ENCODE peak calls at places on chromosomes 13 and 19, in five cellular contexts. I is suprapubic skin, Z is transverse colon, E is ovary, W is uterus. R is an unnamed sample.

GRCh38 chr13:40776681-40777165 is 5.7 kb upstream of the MRPS31 start:
- DNase-seq in I (no peak), Z (peak), E (no peak), W (no peak), R (no peak)

GRCh38 chr13:32267836-32268439 is 47.2 kb downstream of the ZAR1L start:
- DNase-seq in I (no peak), Z (peak), E (no peak), W (no peak), R (no peak)

GRCh38 chr19:33427801-33428626 is 54.5 kb downstream of the CEBPG start:
- DNase-seq in I (peak), Z (no peak), E (no peak), W (no peak), R (no peak)

GRCh38 chr13:39405107-39405506 is 197.9 kb downstream of the LHFPL6 start:
- DNase-seq in I (no peak), Z (no peak), E (no peak), W (no peak), R (no peak)

GRCh38 chr13:61052175-61052574 is 363.5 kb downstream of the PCDH20 start:
- DNase-seq in I (no peak), Z (no peak), E (no peak), W (no peak), R (no peak)

GRCh38 chr13:57629391-57629804 is 2.1 kb upstream of the PCDH17 start:
- DNase-seq in I (no peak), Z (no peak), E (no peak), W (no peak), R (no peak)

GRCh38 chr19:3969435-3970312 is 1.2 kb downstream of the DAPK3 start:
- DNase-seq in I (no peak), Z (no peak), E (peak), W (peak), R (peak)

GRCh38 chr19:16076154-16076957 is at the start of gene TPM4:
- DNase-seq in I (peak), Z (peak), E (peak), W (peak), R (peak)

GRCh38 chr19:18989316-18989715 is 44.0 kb downstream of the SUGP2 start:
- DNase-seq in I (no peak), Z (no peak), E (no peak), W (no peak), R (no peak)

GRCh38 chr19:51321799-51322198 is 10.4 kb downstream of the IGLON5 start:
- DNase-seq in I (no peak), Z (no peak), E (no peak), W (no peak), R (no peak)

GRCh38 chr19:32343550-32344262 is 1.7 kb upstream of the ZNF507 start:
- DNase-seq in I (no peak), Z (no peak), E (no peak), W (no peak), R (no peak)

GRCh38 chr19:44951179-44952159 is 3.7 kb upstream of the CLPTM1 start:
- DNase-seq in I (no peak), Z (peak), E (peak), W (peak), R (peak)

GRCh38 chr19:10295847-10296591 is 6.3 kb downstream of the ICAM5 start:
- DNase-seq in I (no peak), Z (no peak), E (no peak), W (no peak), R (no peak)

GRCh38 chr19:54162241-54162805 is 2.8 kb upstream of the LENG1 start:
- DNase-seq in I (peak), Z (peak), E (peak), W (peak), R (peak)

GRCh38 chr19:55624109-55625003 is at the start of gene ZNF784:
- DNase-seq in I (peak), Z (peak), E (peak), W (peak), R (peak)

GRCh38 chr13:37136187-37136586 is 30.7 kb upstream of the CSNK1A1L start:
- DNase-seq in I (no peak), Z (no peak), E (no peak), W (no peak), R (no peak)

GRCh38 chr13:70630247-70630646 is 522.0 kb upstream of the KLHL1 start:
- DNase-seq in I (no peak), Z (no peak), E (no peak), W (no peak), R (no peak)

GRCh38 chr13:49760555-49760954 is 31.9 kb downstream of the KPNA3 start:
- DNase-seq in I (no peak), Z (no peak), E (no peak), W (no peak), R (no peak)

GRCh38 chr19:30696514-30696913 is 324.3 kb downstream of the ZNF536 start:
- DNase-seq in I (peak), Z (no peak), E (no peak), W (no peak), R (peak)

GRCh38 chr13:27465611-27466010 is 15.2 kb upstream of the MTIF3 start:
- DNase-seq in I (no peak), Z (no peak), E (no peak), W (no peak), R (no peak)

GRCh38 chr13:55632402-55632801 is 1508.3 kb upstream of the PRR20A start:
- DNase-seq in I (no peak), Z (no peak), E (no peak), W (no peak), R (no peak)

GRCh38 chr19:28217064-28217463 is 995.9 kb downstream of the UQCRFS1 start:
- DNase-seq in I (no peak), Z (no peak), E (no peak), W (no peak), R (no peak)

GRCh38 chr13:23985060-23985459 is 87.8 kb upstream of the C1QTNF9B start:
- DNase-seq in I (no peak), Z (no peak), E (no peak), W (no peak), R (no peak)

GRCh38 chr13:39776439-39776838 is 121.0 kb downstream of the COG6 start:
- DNase-seq in I (no peak), Z (no peak), E (no peak), W (no peak), R (no peak)

GRCh38 chr19:11203194-11204075 is 6.1 kb upstream of the KANK2 start:
- DNase-seq in I (peak), Z (peak), E (peak), W (peak), R (peak)

GRCh38 chr19:1279782-1280341 is 4.5 kb downstream of the FAM174C start:
- DNase-seq in I (no peak), Z (peak), E (peak), W (peak), R (peak)

GRCh38 chr19:35331551-35332214 is 2.7 kb downstream of the CD22 start:
- DNase-seq in I (no peak), Z (no peak), E (no peak), W (no peak), R (no peak)

GRCh38 chr19:20359933-20360720 is 193.1 kb downstream of the ZNF486 start:
- DNase-seq in I (no peak), Z (no peak), E (no peak), W (no peak), R (no peak)

GRCh38 chr19:32658527-32658926 is 16.5 kb downstream of the ANKRD27 start:
- DNase-seq in I (no peak), Z (no peak), E (no peak), W (no peak), R (no peak)

GRCh38 chr13:112928020-112928931 is 40.7 kb upstream of the MCF2L start:
- DNase-seq in I (no peak), Z (no peak), E (no peak), W (no peak), R (no peak)

GRCh38 chr13:50215389-50215788 is 200.1 kb downstream of the KCNRG start:
- DNase-seq in I (no peak), Z (no peak), E (no peak), W (no peak), R (no peak)

DNA sequence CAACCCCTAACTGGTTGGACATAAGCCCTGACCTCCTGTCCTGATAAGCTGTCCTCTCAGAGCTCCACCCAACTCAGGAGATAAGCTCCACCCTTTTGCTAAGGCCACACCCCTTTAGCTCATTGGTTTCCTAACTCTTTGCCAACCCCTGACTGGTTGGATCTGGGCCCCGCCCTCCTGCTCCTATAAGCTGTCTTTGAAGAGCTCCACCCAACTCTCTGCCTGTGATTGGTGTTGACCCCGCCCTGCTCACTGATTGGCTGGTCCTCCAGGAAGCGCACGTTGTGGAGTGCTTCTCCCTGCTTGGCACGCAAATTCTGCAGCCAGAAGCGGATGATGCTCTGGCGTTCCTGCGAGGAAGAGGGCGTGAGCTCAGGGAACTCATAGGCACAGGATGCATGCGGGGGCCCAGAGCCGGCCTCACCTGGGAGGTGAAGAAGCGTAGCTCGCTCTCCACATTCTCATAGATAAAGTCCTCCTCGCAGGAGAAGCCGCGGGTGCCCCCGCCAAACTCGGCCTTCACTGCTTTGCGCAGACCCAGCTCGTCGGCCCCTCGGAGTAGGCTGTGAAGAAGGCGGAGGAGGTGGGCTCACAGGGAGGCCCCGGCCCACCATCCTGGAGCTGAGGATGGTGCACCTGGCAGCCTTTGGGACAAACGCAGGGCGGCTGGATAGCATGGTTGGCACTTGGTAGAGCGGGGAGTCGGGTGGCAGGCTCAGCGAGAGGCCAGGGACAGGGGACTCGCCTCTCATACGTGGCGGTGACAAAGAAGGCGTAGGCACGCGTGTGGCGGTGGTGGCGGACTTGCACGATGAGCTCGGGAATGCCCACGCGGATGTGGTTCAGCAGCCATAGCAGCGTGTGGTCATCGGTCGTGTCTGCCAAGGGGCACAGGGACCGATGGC is 1.7 kb downstream of the ANO8 start:
- DNase-seq in I (no peak), Z (no peak), E (no peak), W (no peak), R (no peak)
- TF ChIP-seq POLR2A in I (peak), Z (no peak), E (no peak), W (no peak), R (no peak)

GRCh38 chr19:43755256-43755801 is 567 bp upstream of the SMG9 start:
- DNase-seq in I (no peak), Z (peak), E (peak), W (peak), R (no peak)
- TF ChIP-seq POLR2A in I (no peak), Z (no peak), E (no peak), W (no peak), R (no peak)

DNA sequence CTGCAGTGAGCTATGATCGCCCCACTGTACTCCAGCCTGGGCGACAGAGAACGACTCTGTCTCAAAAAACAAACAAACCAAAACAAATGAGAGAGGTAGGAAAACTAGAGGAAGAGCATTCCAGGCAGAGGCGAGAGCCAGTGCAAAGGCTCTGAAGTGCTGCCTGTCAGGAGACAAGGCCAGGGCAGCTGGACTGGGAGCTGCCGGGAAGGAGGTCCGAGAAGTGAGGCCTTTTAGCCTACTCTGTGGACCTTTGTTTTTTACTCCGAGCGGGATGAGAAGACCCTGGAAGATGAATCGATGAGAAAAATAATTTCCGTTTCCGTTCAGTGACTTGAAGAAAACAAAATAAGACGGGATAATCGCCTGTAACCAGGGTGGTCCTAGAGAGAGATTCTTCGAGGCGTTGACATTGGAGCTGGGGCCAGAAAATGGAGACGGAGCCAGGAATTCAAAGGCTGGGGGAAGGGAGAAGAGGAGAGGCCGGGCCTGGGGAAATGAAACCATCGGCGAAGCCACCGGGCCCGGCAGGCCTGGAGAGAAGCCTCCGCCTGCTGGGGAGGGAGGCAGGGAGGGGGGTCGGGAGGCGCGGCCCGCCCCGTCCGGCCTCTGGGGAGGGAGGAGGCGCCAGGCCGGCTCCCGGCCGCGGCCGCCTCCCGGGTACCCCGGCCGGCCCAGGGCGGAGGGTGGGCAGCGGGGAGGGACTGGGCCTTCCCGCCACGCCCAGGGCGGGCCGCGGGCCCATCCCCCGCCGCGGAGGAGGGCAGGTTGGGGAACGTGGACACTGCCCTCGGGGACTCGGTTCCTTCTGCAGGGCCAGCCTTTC is 7.8 kb upstream of the SERTAD1 start:
- DNase-seq in I (peak), Z (peak), E (peak), W (peak), R (peak)
- TF ChIP-seq POLR2A in I (no peak), Z (peak), E (peak), W (peak), R (peak)

GRCh38 chr19:49113762-49114629 is at the start of gene LIN7B:
- DNase-seq in I (no peak), Z (peak), E (peak), W (peak), R (peak)
- TF ChIP-seq POLR2A in I (no peak), Z (no peak), E (no peak), W (peak), R (peak)

DNA sequence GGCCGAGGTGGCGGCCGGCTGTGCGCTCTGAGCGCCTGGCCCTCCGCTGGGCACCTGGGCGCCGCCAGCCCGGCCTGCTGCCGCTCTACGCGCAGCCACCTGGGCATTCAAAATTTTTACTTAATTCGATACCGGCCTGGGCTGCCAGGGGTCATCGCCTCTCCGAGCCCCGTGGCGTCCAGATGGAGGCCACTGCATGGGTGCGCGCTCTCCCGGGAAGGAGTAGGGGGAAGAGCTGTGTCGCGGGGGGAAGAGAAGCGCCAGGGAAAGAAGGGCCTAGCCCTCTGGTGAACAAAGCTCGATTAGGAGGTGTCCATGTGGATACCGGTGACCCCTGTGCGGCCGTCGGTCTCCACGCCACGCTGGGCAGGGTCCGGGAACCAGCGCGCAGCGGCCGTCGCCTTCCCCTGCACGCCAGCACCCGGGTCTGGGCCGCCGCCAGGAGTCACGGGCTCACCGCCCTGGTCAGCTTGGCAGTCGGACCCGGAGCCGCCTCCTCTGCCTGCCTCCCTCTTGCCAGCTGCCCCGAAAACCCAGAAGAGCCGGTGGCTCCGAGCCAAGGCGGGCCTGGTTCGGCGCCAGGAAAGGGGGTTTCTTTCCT is 725 bp downstream of the BIVM start:
- DNase-seq in I (no peak), Z (peak), E (no peak), W (no peak), R (peak)
- TF ChIP-seq POLR2A in I (no peak), Z (no peak), E (no peak), W (no peak), R (no peak)

GRCh38 chr13:45416521-45417125 is 1.6 kb downstream of the SLC25A30 start:
- DNase-seq in I (no peak), Z (no peak), E (no peak), W (no peak), R (no peak)

GRCh38 chr13:45415112-45415511 is 3.1 kb downstream of the SLC25A30 start:
- DNase-seq in I (no peak), Z (no peak), E (no peak), W (no peak), R (no peak)

GRCh38 chr13:45419945-45420344 is 1.8 kb upstream of the SLC25A30 start:
- DNase-seq in I (no peak), Z (no peak), E (no peak), W (no peak), R (no peak)

GRCh38 chr13:45413826-45414312 is 4.3 kb downstream of the SLC25A30 start:
- DNase-seq in I (no peak), Z (no peak), E (no peak), W (no peak), R (no peak)

DNA sequence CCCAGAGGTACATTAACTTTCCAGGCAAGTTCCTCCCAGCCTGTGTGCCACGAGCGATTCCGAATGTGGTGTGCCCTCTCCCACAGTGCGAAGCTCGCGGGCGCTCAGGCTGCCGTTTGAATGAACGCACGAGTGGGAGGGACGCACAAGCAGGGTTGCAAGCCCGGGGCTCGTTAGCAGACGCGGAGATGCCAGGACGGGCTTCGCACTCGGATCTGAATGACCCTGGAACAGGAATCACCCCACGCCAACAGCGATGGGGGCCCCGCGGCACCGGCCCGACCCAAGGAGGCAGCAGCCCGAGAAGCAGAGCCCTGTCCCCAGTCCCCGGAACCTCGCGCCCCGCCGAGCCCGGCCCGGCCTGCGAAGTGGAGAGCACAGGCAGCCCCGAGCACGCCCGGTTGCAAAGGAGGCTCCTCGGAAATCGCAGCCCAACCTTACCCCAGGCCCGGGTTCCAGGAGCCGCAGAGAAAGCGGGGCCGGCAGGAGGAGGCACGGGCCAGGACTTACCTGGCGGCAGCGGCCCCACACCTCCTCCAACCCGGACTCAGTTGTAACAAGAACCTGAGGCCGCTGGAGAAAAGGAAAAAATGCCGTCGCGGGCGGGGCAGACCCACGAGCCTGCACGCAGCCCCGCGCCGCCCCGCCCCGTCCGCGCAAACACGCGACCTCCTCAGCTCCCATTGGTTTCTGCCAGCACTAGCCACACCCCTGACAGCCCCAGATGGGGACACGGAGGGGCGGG is at the start of gene SLC25A30:
- DNase-seq in I (peak), Z (peak), E (peak), W (peak), R (peak)
- TF ChIP-seq POLR2A in I (no peak), Z (peak), E (peak), W (peak), R (peak)

DNA sequence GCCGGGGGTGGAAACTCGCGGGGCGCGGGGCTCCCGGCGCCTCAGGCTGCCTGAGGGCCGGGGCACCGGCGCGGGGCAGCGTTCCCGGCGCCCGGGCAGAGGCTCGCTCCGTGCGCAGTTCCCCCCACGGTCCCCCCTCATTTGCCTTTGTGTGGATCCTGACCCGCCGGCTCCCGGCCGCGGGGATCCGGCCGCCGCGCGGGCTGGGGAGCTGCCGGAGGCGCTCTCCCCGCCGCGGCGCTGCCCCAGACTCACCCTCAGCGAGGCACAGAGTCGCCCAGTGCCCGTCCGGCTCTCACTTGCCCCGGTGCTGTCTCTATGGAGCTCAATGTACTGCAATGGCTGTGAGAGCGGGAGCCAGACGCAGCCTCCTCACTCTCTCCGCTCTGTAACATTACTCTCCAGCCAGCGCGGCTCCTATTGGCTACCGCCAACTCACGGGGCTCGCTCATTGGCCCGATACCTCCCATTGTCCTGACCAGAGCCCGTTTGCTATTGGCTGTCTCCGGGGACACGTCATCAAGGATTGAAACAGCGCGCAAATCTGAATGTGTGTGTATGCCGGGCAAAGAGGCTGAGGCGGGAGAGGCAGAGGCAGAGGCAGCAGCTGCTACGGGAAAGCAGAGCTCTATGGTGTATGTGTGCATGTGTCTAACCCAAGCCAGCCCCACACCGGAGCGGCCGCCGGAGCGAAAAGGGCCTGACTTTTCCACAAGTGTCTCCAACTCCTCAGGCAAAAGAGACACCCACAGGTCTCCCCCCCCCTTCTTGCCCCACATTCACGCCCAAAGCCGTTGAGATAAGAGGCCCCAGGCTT is at the start of gene HMGB1:
- DNase-seq in I (peak), Z (peak), E (peak), W (peak), R (peak)
- TF ChIP-seq POLR2A in I (peak), Z (peak), E (peak), W (peak), R (peak)

R was measured in H54.